ENCODE peak calls at places on chromosome 7, in nine cellular contexts. H is GM06990; P is NCI-H524 treated with DMSO at 0.1 percent for 48 hours; X is nucleus accumbens; V is effector CD4-positive, alpha-beta T cell; U is upper lobe of right lung; K is ELF-1; W is brain microvascular endothelial cell; L is adipocyte. N is an unnamed sample.

GRCh38 chr7:18762189-18762588 is 266.6 kb downstream of the HDAC9 start:
- DNase-seq in H (no peak), P (no peak), X (no peak), V (no peak), U (no peak), K (no peak), W (peak; percentile 83), L (peak; percentile 53), N (peak; percentile 74)

GRCh38 chr7:93851536-93851935 is 39.0 kb downstream of the TFPI2 start:
- DNase-seq in H (no peak), P (no peak), X (no peak), V (no peak), U (no peak), K (no peak), W (no peak), L (peak; percentile 23), N (peak; percentile 35)

GRCh38 chr7:28360739-28361138 is 51.6 kb upstream of the CREB5 start:
- DNase-seq in H (no peak), P (no peak), X (no peak), V (no peak), U (no peak), K (no peak), W (no peak), L (no peak), N (no peak)

GRCh38 chr7:112204072-112204775 is 2.0 kb downstream of the DOCK4 start:
- DNase-seq in H (no peak), P (peak; percentile 29), X (no peak), V (no peak), U (no peak), K (peak; percentile 32), W (peak; percentile 24), L (peak; percentile 52), N (peak; percentile 13)

GRCh38 chr7:1403844-1404404 is 55.3 kb downstream of the MICALL2 start:
- DNase-seq in H (no peak), P (no peak), X (peak; percentile 32), V (no peak), U (no peak), K (no peak), W (peak; percentile 46), L (peak; percentile 62), N (peak; percentile 19)

GRCh38 chr7:120741371-120742042 is 116.4 kb downstream of the TSPAN12 start:
- DNase-seq in H (no peak), P (no peak), X (no peak), V (no peak), U (no peak), K (no peak), W (no peak), L (no peak), N (no peak)

GRCh38 chr7:47648301-47648900 is 66.5 kb upstream of the TNS3 start:
- DNase-seq in H (no peak), P (no peak), X (no peak), V (no peak), U (no peak), K (no peak), W (peak; percentile 77), L (peak; percentile 17), N (peak; percentile 67)

GRCh38 chr7:65832281-65832680 is 40.6 kb upstream of the VKORC1L1 start:
- DNase-seq in H (no peak), P (no peak), X (no peak), V (no peak), U (no peak), K (peak; percentile 40), W (peak; percentile 35), L (peak; percentile 50), N (peak; percentile 18)

GRCh38 chr7:127798023-127798422 is 146.0 kb downstream of the SND1 start:
- DNase-seq in H (no peak), P (no peak), X (no peak), V (no peak), U (no peak), K (no peak), W (no peak), L (peak; percentile 36), N (no peak)

GRCh38 chr7:47266131-47266706 is 315.7 kb downstream of the TNS3 start:
- DNase-seq in H (peak; percentile 30), P (no peak), X (peak; percentile 46), V (no peak), U (peak; percentile 69), K (peak; percentile 69), W (peak; percentile 55), L (peak; percentile 81), N (peak; percentile 64)

GRCh38 chr7:12670071-12670729 is 17.2 kb upstream of the ARL4A start:
- DNase-seq in H (no peak), P (no peak), X (no peak), V (no peak), U (no peak), K (no peak), W (no peak), L (peak; percentile 90), N (peak; percentile 66)

GRCh38 chr7:140051822-140052221 is 10.9 kb downstream of the PARP12 start:
- DNase-seq in H (no peak), P (no peak), X (no peak), V (no peak), U (no peak), K (no peak), W (no peak), L (no peak), N (no peak)

GRCh38 chr7:94654764-94655561 is 970 bp downstream of the SGCE start:
- DNase-seq in H (peak; percentile 41), P (no peak), X (no peak), V (no peak), U (no peak), K (peak; percentile 54), W (peak; percentile 33), L (peak; percentile 75), N (peak; percentile 77)

GRCh38 chr7:151696738-151697514 is 177.2 kb upstream of the RHEB start:
- DNase-seq in H (no peak), P (no peak), X (no peak), V (no peak), U (no peak), K (peak; percentile 44), W (no peak), L (no peak), N (no peak)

GRCh38 chr7:3301831-3302618 is 973 bp downstream of the SDK1 start:
- DNase-seq in H (no peak), P (no peak), X (peak; percentile 11), V (no peak), U (no peak), K (peak; percentile 32), W (no peak), L (peak; percentile 55), N (no peak)

GRCh38 chr7:139680676-139681462 is 96.9 kb downstream of the HIPK2 start:
- DNase-seq in H (peak; percentile 48), P (no peak), X (peak; percentile 28), V (peak; percentile 12), U (no peak), K (no peak), W (peak; percentile 99), L (peak; percentile 96), N (peak; percentile 92)

GRCh38 chr7:107856806-107857540 is 34.0 kb upstream of the DLD start:
- DNase-seq in H (no peak), P (no peak), X (no peak), V (no peak), U (no peak), K (no peak), W (no peak), L (no peak), N (peak; percentile 22)

GRCh38 chr7:85014936-85015335 is 171.9 kb downstream of the SEMA3D start:
- DNase-seq in H (no peak), P (peak; percentile 27), X (no peak), V (no peak), U (no peak), K (no peak), W (no peak), L (no peak), N (no peak)

GRCh38 chr7:697259-697615 is 29.3 kb upstream of the DNAAF5 start:
- DNase-seq in H (no peak), P (no peak), X (no peak), V (no peak), U (peak; percentile 45), K (no peak), W (no peak), L (no peak), N (no peak)

GRCh38 chr7:12686234-12686893 is 1.1 kb upstream of the ARL4A start:
- DNase-seq in H (peak; percentile 81), P (peak; percentile 17), X (peak; percentile 85), V (peak; percentile 94), U (peak; percentile 98), K (peak; percentile 97), W (peak; percentile 79), L (peak; percentile 87), N (peak; percentile 91)

GRCh38 chr7:126578338-126578737 is 674.4 kb downstream of the GRM8 start:
- DNase-seq in H (no peak), P (peak; percentile 98), X (no peak), V (no peak), U (no peak), K (no peak), W (no peak), L (no peak), N (no peak)

GRCh38 chr7:95104739-95105138 is 197.3 kb downstream of the PPP1R9A start:
- DNase-seq in H (no peak), P (no peak), X (no peak), V (no peak), U (no peak), K (no peak), W (peak; percentile 17), L (no peak), N (no peak)

GRCh38 chr7:82542665-82543064 is 99.1 kb upstream of the CACNA2D1 start:
- DNase-seq in H (no peak), P (no peak), X (no peak), V (no peak), U (no peak), K (no peak), W (peak; percentile 92), L (peak; percentile 67), N (peak; percentile 54)

GRCh38 chr7:17275749-17276671 is 22.4 kb upstream of the AHR start:
- DNase-seq in H (no peak), P (no peak), X (no peak), V (no peak), U (no peak), K (no peak), W (peak; percentile 86), L (peak; percentile 95), N (peak; percentile 97)

GRCh38 chr7:41824284-41824683 is 121.4 kb upstream of the INHBA start:
- DNase-seq in H (no peak), P (no peak), X (no peak), V (no peak), U (no peak), K (no peak), W (peak; percentile 33), L (peak; percentile 7), N (peak; percentile 37)

GRCh38 chr7:134886353-134887057 is 99.8 kb upstream of the AGBL3 start:
- DNase-seq in H (no peak), P (no peak), X (no peak), V (no peak), U (no peak), K (no peak), W (peak; percentile 77), L (peak; percentile 62), N (peak; percentile 72)

N was measured in AG10803.